ENCODE peak calls at places on chromosomes 3 and 15, in four cellular contexts. A is stimulated activated CD4-positive, alpha-beta T cell treated with anti-CD3 and anti-CD28 coated beads, TNF-alpha, amount 100 ng/mL, for 4 hours; F is OCI-LY7; S is activated naive CD4-positive, alpha-beta T cell. B is an unnamed sample.

GRCh38 chr15:70327328-70328136 is 229.8 kb upstream of the TLE3 start:
- DNase-seq in S (no peak), A (no peak), F (no peak), B (peak)

GRCh38 chr3:73401616-73402265 is 223.0 kb downstream of the PDZRN3 start:
- DNase-seq in F (no peak), S (no peak), A (no peak), B (no peak)

GRCh38 chr15:34865531-34865930 is 70.2 kb upstream of the ACTC1 start:
- DNase-seq in F (no peak), S (no peak), A (no peak), B (no peak)

GRCh38 chr3:9153763-9154601 is 95.5 kb downstream of the SRGAP3 start:
- DNase-seq in F (no peak), S (no peak), A (no peak), B (no peak)

GRCh38 chr15:27468151-27468556 is 497.2 kb downstream of the GABRG3 start:
- DNase-seq in F (no peak), S (no peak), A (no peak), B (peak)

GRCh38 chr15:93028632-93029612 is 60.1 kb downstream of the RGMA start:
- DNase-seq in A (no peak), S (no peak), F (no peak), B (no peak)

GRCh38 chr15:41160639-41161315 is 44.7 kb upstream of the INO80 start:
- DNase-seq in F (no peak), A (no peak), S (no peak), B (no peak)

GRCh38 chr15:101145362-101145761 is 106.5 kb downstream of the CHSY1 start:
- DNase-seq in A (no peak), F (no peak), S (no peak), B (no peak)

GRCh38 chr15:79615754-79616153 is 183.6 kb downstream of the MINAR1 start:
- DNase-seq in A (no peak), S (no peak), F (no peak), B (no peak)

GRCh38 chr3:14410501-14411165 is 8.2 kb downstream of the SLC6A6 start:
- DNase-seq in F (peak), A (no peak), S (no peak), B (peak)

GRCh38 chr3:71219744-71220638 is 363.5 kb downstream of the FOXP1 start:
- DNase-seq in A (no peak), F (no peak), S (peak), B (no peak)

GRCh38 chr3:48747015-48747615 is 30.1 kb upstream of the IP6K2 start:
- DNase-seq in F (no peak), S (no peak), A (no peak), B (no peak)

GRCh38 chr3:61250784-61251173 is 473 bp downstream of the FHIT start:
- DNase-seq in A (no peak), F (peak), S (no peak), B (no peak)

GRCh38 chr3:12990781-12991480 is 82.3 kb downstream of the IQSEC1 start:
- DNase-seq in S (no peak), A (no peak), F (no peak), B (no peak)

GRCh38 chr3:107153981-107154380 is 223.3 kb upstream of the CCDC54 start:
- DNase-seq in F (no peak), S (no peak), A (no peak), B (no peak)

B was measured in KBM-7.